ENCODE peak calls at places on chromosomes 16 and 17, in six cellular contexts. A, M, J, U, C and E are unnamed samples.

GRCh38 chr17:68200689-68201424 is 47.0 kb upstream of the AMZ2 start:
- DNase-seq in A (peak; percentile 64), M (peak; percentile 59), J (peak; percentile 83), U (peak; percentile 80), C (peak; percentile 61), E (peak; percentile 82)

GRCh38 chr17:16122697-16123434 is 92.5 kb downstream of the NCOR1 start:
- DNase-seq in A (no peak), M (no peak), J (no peak), U (peak; percentile 19), C (no peak), E (no peak)

GRCh38 chr17:50153650-50154575 is 3.4 kb upstream of the PPP1R9B start:
- DNase-seq in A (no peak), M (no peak), J (peak; percentile 77), U (no peak), C (no peak), E (peak; percentile 78)

GRCh38 chr16:20915733-20916132 is 15.2 kb downstream of the LYRM1 start:
- DNase-seq in A (no peak), M (no peak), J (no peak), U (no peak), C (no peak), E (no peak)

GRCh38 chr16:15521758-15522509 is 87.5 kb downstream of the BMERB1 start:
- DNase-seq in A (no peak), M (no peak), J (no peak), U (no peak), C (no peak), E (peak; percentile 18)

GRCh38 chr17:29019475-29020181 is 13.8 kb upstream of the SEZ6 start:
- DNase-seq in A (no peak), M (no peak), J (no peak), U (no peak), C (peak; percentile 89), E (no peak)

GRCh38 chr16:54651440-54651839 is 279.2 kb upstream of the IRX5 start:
- DNase-seq in A (no peak), M (no peak), J (no peak), U (no peak), C (no peak), E (no peak)

GRCh38 chr17:2706911-2707510 is 4.6 kb downstream of the CLUH start:
- DNase-seq in A (no peak), M (no peak), J (peak; percentile 46), U (no peak), C (no peak), E (no peak)

GRCh38 chr16:10521681-10522274 is 58.6 kb downstream of the EMP2 start:
- DNase-seq in A (peak; percentile 18), M (peak; percentile 65), J (peak; percentile 22), U (peak; percentile 67), C (peak; percentile 74), E (peak; percentile 58)

GRCh38 chr16:29876186-29876577 is 13.2 kb upstream of the CDIPT start:
- DNase-seq in A (no peak), M (no peak), J (no peak), U (peak; percentile 12), C (no peak), E (no peak)